ENCODE peak calls at places on chromosomes 5 and 9, in five cellular contexts. J, A, D, F and H are unnamed samples.

GRCh38 chr9:91682806-91683205 is 259.2 kb upstream of the NFIL3 start:
- DNase-seq in J (no peak), D (no peak), F (no peak), A (no peak), H (no peak)

GRCh38 chr5:67142816-67143215 is 53.8 kb downstream of the CD180 start:
- DNase-seq in A (no peak), J (no peak), F (no peak), D (no peak), H (no peak)

GRCh38 chr9:90064248-90064647 is 459.4 kb downstream of the GADD45G start:
- DNase-seq in J (no peak), A (no peak), F (no peak), D (no peak), H (no peak)

GRCh38 chr9:5500441-5501235 is 9.7 kb upstream of the PDCD1LG2 start:
- DNase-seq in A (no peak), J (no peak), D (no peak), F (peak; percentile 60), H (no peak)

GRCh38 chr9:137303893-137304382 is 1.9 kb upstream of the NRARP start:
- DNase-seq in D (no peak), F (no peak), A (no peak), J (no peak), H (no peak)

GRCh38 chr9:100492952-100493351 is 20.0 kb downstream of the TMEFF1 start:
- DNase-seq in D (no peak), J (no peak), F (no peak), A (no peak), H (no peak)

GRCh38 chr9:3205421-3206095 is 320.2 kb downstream of the RFX3 start:
- DNase-seq in D (no peak), A (no peak), F (no peak), J (no peak), H (no peak)

GRCh38 chr9:137318976-137319375 is 16.9 kb upstream of the NRARP start:
- DNase-seq in D (no peak), F (no peak), J (no peak), A (peak; percentile 59), H (peak; percentile 25)

GRCh38 chr5:67315082-67315801 is 118.6 kb upstream of the CD180 start:
- DNase-seq in A (no peak), D (no peak), F (no peak), J (peak; percentile 72), H (no peak)

GRCh38 chr9:4117835-4118610 is 181.8 kb downstream of the GLIS3 start:
- DNase-seq in F (no peak), A (no peak), J (no peak), D (no peak), H (no peak)

GRCh38 chr9:37512439-37512838 is 26.7 kb downstream of the POLR1E start:
- DNase-seq in A (no peak), D (no peak), F (no peak), J (no peak), H (no peak)

GRCh38 chr5:168651654-168652053 is 72.5 kb upstream of the PANK3 start:
- DNase-seq in D (no peak), J (peak; percentile 90), F (peak; percentile 32), A (no peak), H (no peak)

GRCh38 chr9:36132081-36132480 is 4.5 kb upstream of the GLIPR2 start:
- DNase-seq in A (no peak), J (no peak), F (no peak), D (no peak), H (no peak)

GRCh38 chr5:147303976-147304375 is 69.2 kb downstream of the STK32A start:
- DNase-seq in F (peak; percentile 44), J (peak; percentile 36), A (no peak), D (no peak), H (no peak)

GRCh38 chr5:24110019-24110615 is 534.7 kb downstream of the CDH10 start:
- DNase-seq in A (peak; percentile 37), F (no peak), J (peak; percentile 49), D (no peak), H (no peak)

GRCh38 chr5:14143843-14144585 is 872 bp downstream of the TRIO start:
- DNase-seq in D (peak; percentile 66), F (no peak), A (no peak), J (peak; percentile 36), H (peak; percentile 43)

GRCh38 chr9:137255448-137256114 is 454 bp downstream of the NELFB start:
- DNase-seq in J (peak; percentile 55), D (no peak), A (no peak), F (no peak), H (no peak)